ENCODE peak calls at places on chromosomes 4 and X, in seven cellular contexts. O, B, T, J, W, D and P are unnamed samples.
A peak's percentile ranks its signal among the peaks of the same experiment; 100 is the strongest.

GRCh38 chr4:162274354-162274753 is 110.6 kb upstream of the FSTL5 start:
- DNase-seq in J (no peak), D (no peak), B (no peak), T (no peak), O (no peak), W (peak; percentile 68), P (no peak)

GRCh38 chr4:18676136-18676922 is 654.8 kb upstream of the LCORL start:
- DNase-seq in D (no peak), B (no peak), J (no peak), T (no peak), W (no peak), O (no peak), P (no peak)

GRCh38 chr4:89894654-89895652 is at the start of gene MMRN1:
- DNase-seq in T (peak; percentile 9), W (no peak), B (no peak), J (no peak), D (no peak), O (no peak), P (no peak)

GRCh38 chrX:429266-429825 is 42.6 kb upstream of the PPP2R3B start:
- DNase-seq in W (no peak), D (no peak), B (no peak), J (no peak), T (no peak), O (no peak), P (no peak)

GRCh38 chr4:89556596-89557305 is 249.2 kb upstream of the GPRIN3 start:
- DNase-seq in B (no peak), W (no peak), T (no peak), D (no peak), J (no peak), O (no peak), P (no peak)

GRCh38 chrX:104270916-104271512 is 16.3 kb upstream of the ESX1 start:
- DNase-seq in J (no peak), D (peak; percentile 15), B (peak; percentile 14), W (peak; percentile 64), T (peak; percentile 49), O (no peak), P (peak; percentile 15)

GRCh38 chrX:34764842-34765241 is 107.8 kb upstream of the TMEM47 start:
- DNase-seq in J (no peak), W (no peak), O (no peak), D (no peak), B (no peak), T (no peak), P (no peak)

GRCh38 chr4:140092094-140092820 is 61.7 kb downstream of the MAML3 start:
- DNase-seq in B (peak; percentile 9), T (peak; percentile 36), D (peak; percentile 41), O (peak; percentile 80), W (no peak), J (no peak), P (no peak)

GRCh38 chr4:2007804-2008670 is 737 bp downstream of the NELFA start:
- DNase-seq in D (no peak), W (no peak), J (no peak), O (peak; percentile 68), B (no peak), T (peak; percentile 25), P (no peak)

GRCh38 chrX:16185725-16186136 is 18.4 kb downstream of the MAGEB17 start:
- DNase-seq in J (no peak), T (no peak), W (no peak), D (no peak), O (no peak), B (no peak), P (no peak)

GRCh38 chr4:85477538-85477937 is 2.6 kb downstream of the ARHGAP24 start:
- DNase-seq in O (no peak), B (no peak), J (no peak), D (no peak), W (no peak), T (no peak), P (no peak)

GRCh38 chr4:11898796-11899195 is 470.1 kb upstream of the HS3ST1 start:
- DNase-seq in B (no peak), O (no peak), W (no peak), J (no peak), T (no peak), D (no peak), P (no peak)

GRCh38 chr4:140116442-140117104 is 37.4 kb downstream of the MAML3 start:
- DNase-seq in W (no peak), J (no peak), O (no peak), D (no peak), T (no peak), B (no peak), P (peak; percentile 43)